ENCODE peak calls at places on chromosomes 1 and 21, in seven cellular contexts. One of them, this sample, is unnamed.

GRCh38 chr1:119081267-119081666 is 59.2 kb downstream of the WARS2 start:
- DNase-seq in A549: no peak
- DNase-seq in heart left ventricle: no peak
- DNase-seq in stomach: no peak
- DNase-seq in esophagus squamous epithelium: no peak
- DNase-seq in breast epithelium: no peak
- DNase-seq in body of pancreas: no peak
- DNase-seq in this sample: no peak

GRCh38 chr1:202750761-202751160 is 40.5 kb upstream of the SYT2 start:
- DNase-seq in A549: no peak
- DNase-seq in heart left ventricle: no peak
- DNase-seq in stomach: no peak
- DNase-seq in esophagus squamous epithelium: no peak
- DNase-seq in breast epithelium: no peak
- DNase-seq in body of pancreas: no peak
- DNase-seq in this sample: no peak

GRCh38 chr1:58592521-58593134 is 15.6 kb upstream of the TACSTD2 start:
- DNase-seq in A549: peak
- DNase-seq in heart left ventricle: peak
- DNase-seq in stomach: peak
- DNase-seq in esophagus squamous epithelium: no peak
- DNase-seq in breast epithelium: peak
- DNase-seq in body of pancreas: peak
- DNase-seq in this sample: peak

GRCh38 chr1:70429219-70429618 is 18.2 kb downstream of the CTH start:
- DNase-seq in A549: no peak
- DNase-seq in heart left ventricle: no peak
- DNase-seq in stomach: no peak
- DNase-seq in esophagus squamous epithelium: no peak
- DNase-seq in breast epithelium: no peak
- DNase-seq in body of pancreas: no peak
- DNase-seq in this sample: no peak

GRCh38 chr1:107267489-107267888 is 126.7 kb downstream of the NTNG1 start:
- DNase-seq in A549: no peak
- DNase-seq in heart left ventricle: no peak
- DNase-seq in stomach: no peak
- DNase-seq in esophagus squamous epithelium: no peak
- DNase-seq in breast epithelium: no peak
- DNase-seq in body of pancreas: no peak
- DNase-seq in this sample: no peak

GRCh38 chr1:185681034-185681633 is 53.1 kb upstream of the HMCN1 start:
- DNase-seq in A549: peak
- DNase-seq in heart left ventricle: no peak
- DNase-seq in stomach: no peak
- DNase-seq in esophagus squamous epithelium: no peak
- DNase-seq in breast epithelium: no peak
- DNase-seq in body of pancreas: peak
- DNase-seq in this sample: no peak

GRCh38 chr1:208433086-208433485 is 188.9 kb upstream of the PLXNA2 start:
- DNase-seq in A549: no peak
- DNase-seq in heart left ventricle: no peak
- DNase-seq in stomach: no peak
- DNase-seq in esophagus squamous epithelium: no peak
- DNase-seq in breast epithelium: no peak
- DNase-seq in body of pancreas: no peak
- DNase-seq in this sample: no peak

GRCh38 chr1:110214454-110215404 is 4.6 kb downstream of the KCNC4 start:
- DNase-seq in A549: no peak
- DNase-seq in heart left ventricle: no peak
- DNase-seq in stomach: peak
- DNase-seq in esophagus squamous epithelium: no peak
- DNase-seq in breast epithelium: no peak
- DNase-seq in body of pancreas: peak
- DNase-seq in this sample: no peak

GRCh38 chr1:61182049-61182448 is 99.7 kb downstream of the NFIA start:
- DNase-seq in A549: peak
- DNase-seq in heart left ventricle: no peak
- DNase-seq in stomach: no peak
- DNase-seq in esophagus squamous epithelium: no peak
- DNase-seq in breast epithelium: no peak
- DNase-seq in body of pancreas: no peak
- DNase-seq in this sample: no peak

GRCh38 chr1:186643600-186643999 is 36.6 kb downstream of the PTGS2 start:
- DNase-seq in A549: peak
- DNase-seq in heart left ventricle: no peak
- DNase-seq in stomach: no peak
- DNase-seq in esophagus squamous epithelium: no peak
- DNase-seq in breast epithelium: no peak
- DNase-seq in body of pancreas: no peak
- DNase-seq in this sample: no peak

GRCh38 chr1:78408830-78409229 is 81.9 kb upstream of the PTGFR start:
- DNase-seq in A549: no peak
- DNase-seq in heart left ventricle: no peak
- DNase-seq in stomach: no peak
- DNase-seq in esophagus squamous epithelium: no peak
- DNase-seq in breast epithelium: no peak
- DNase-seq in body of pancreas: no peak
- DNase-seq in this sample: no peak

GRCh38 chr21:32537569-32537881 is 47.8 kb downstream of the TCP10L start:
- DNase-seq in A549: no peak
- DNase-seq in heart left ventricle: no peak
- DNase-seq in stomach: no peak
- DNase-seq in esophagus squamous epithelium: no peak
- DNase-seq in breast epithelium: no peak
- DNase-seq in body of pancreas: peak
- DNase-seq in this sample: no peak

GRCh38 chr1:234324668-234325225 is 48.5 kb upstream of the COA6 start:
- DNase-seq in A549: no peak
- DNase-seq in heart left ventricle: no peak
- DNase-seq in stomach: no peak
- DNase-seq in esophagus squamous epithelium: no peak
- DNase-seq in breast epithelium: no peak
- DNase-seq in body of pancreas: no peak
- DNase-seq in this sample: no peak

GRCh38 chr1:6625579-6626149 is 996 bp downstream of the THAP3 start:
- DNase-seq in A549: peak
- DNase-seq in heart left ventricle: no peak
- DNase-seq in stomach: peak
- DNase-seq in esophagus squamous epithelium: no peak
- DNase-seq in breast epithelium: no peak
- DNase-seq in body of pancreas: peak
- DNase-seq in this sample: no peak

GRCh38 chr1:6630027-6630426 is 5.4 kb downstream of the THAP3 start:
- DNase-seq in A549: no peak
- DNase-seq in heart left ventricle: no peak
- DNase-seq in stomach: no peak
- DNase-seq in esophagus squamous epithelium: no peak
- DNase-seq in breast epithelium: no peak
- DNase-seq in body of pancreas: no peak
- DNase-seq in this sample: no peak

GRCh38 chr1:6627031-6627430 is 2.4 kb downstream of the THAP3 start:
- DNase-seq in A549: no peak
- DNase-seq in heart left ventricle: no peak
- DNase-seq in stomach: no peak
- DNase-seq in esophagus squamous epithelium: no peak
- DNase-seq in breast epithelium: no peak
- DNase-seq in body of pancreas: no peak
- DNase-seq in this sample: no peak

GRCh38 chr1:6628971-6629479 is 4.4 kb downstream of the THAP3 start:
- DNase-seq in A549: no peak
- DNase-seq in heart left ventricle: no peak
- DNase-seq in stomach: no peak
- DNase-seq in esophagus squamous epithelium: no peak
- DNase-seq in breast epithelium: no peak
- DNase-seq in body of pancreas: no peak
- DNase-seq in this sample: no peak

GRCh38 chr1:6627841-6628545 is 3.3 kb downstream of the THAP3 start:
- DNase-seq in A549: no peak
- DNase-seq in heart left ventricle: no peak
- DNase-seq in stomach: no peak
- DNase-seq in esophagus squamous epithelium: no peak
- DNase-seq in breast epithelium: no peak
- DNase-seq in body of pancreas: no peak
- DNase-seq in this sample: no peak
- TF ChIP-seq POLR2A in A549: no peak
- TF ChIP-seq POLR2A in heart left ventricle: no peak
- TF ChIP-seq POLR2A in stomach: no peak
- TF ChIP-seq POLR2A in esophagus squamous epithelium: no peak
- TF ChIP-seq POLR2A in breast epithelium: no peak
- TF ChIP-seq POLR2A in body of pancreas: no peak
- TF ChIP-seq POLR2A in this sample: no peak

GRCh38 chr1:201501812-201502510 is 5.0 kb downstream of the CSRP1 start:
- DNase-seq in A549: no peak
- DNase-seq in heart left ventricle: no peak
- DNase-seq in stomach: no peak
- DNase-seq in esophagus squamous epithelium: no peak
- DNase-seq in breast epithelium: peak
- DNase-seq in body of pancreas: peak
- DNase-seq in this sample: peak

GRCh38 chr1:201502511-201502857 is 4.4 kb downstream of the CSRP1 start:
- DNase-seq in A549: no peak
- DNase-seq in heart left ventricle: no peak
- DNase-seq in stomach: no peak
- DNase-seq in esophagus squamous epithelium: no peak
- DNase-seq in breast epithelium: peak
- DNase-seq in body of pancreas: no peak
- DNase-seq in this sample: no peak

GRCh38 chr1:201504799-201505504 is 2.0 kb downstream of the CSRP1 start:
- DNase-seq in A549: no peak
- DNase-seq in heart left ventricle: no peak
- DNase-seq in stomach: no peak
- DNase-seq in esophagus squamous epithelium: no peak
- DNase-seq in breast epithelium: no peak
- DNase-seq in body of pancreas: no peak
- DNase-seq in this sample: no peak

GRCh38 chr1:201504179-201504631 is 2.7 kb downstream of the CSRP1 start:
- DNase-seq in A549: no peak
- DNase-seq in heart left ventricle: no peak
- DNase-seq in stomach: no peak
- DNase-seq in esophagus squamous epithelium: no peak
- DNase-seq in breast epithelium: no peak
- DNase-seq in body of pancreas: no peak
- DNase-seq in this sample: no peak

DNA sequence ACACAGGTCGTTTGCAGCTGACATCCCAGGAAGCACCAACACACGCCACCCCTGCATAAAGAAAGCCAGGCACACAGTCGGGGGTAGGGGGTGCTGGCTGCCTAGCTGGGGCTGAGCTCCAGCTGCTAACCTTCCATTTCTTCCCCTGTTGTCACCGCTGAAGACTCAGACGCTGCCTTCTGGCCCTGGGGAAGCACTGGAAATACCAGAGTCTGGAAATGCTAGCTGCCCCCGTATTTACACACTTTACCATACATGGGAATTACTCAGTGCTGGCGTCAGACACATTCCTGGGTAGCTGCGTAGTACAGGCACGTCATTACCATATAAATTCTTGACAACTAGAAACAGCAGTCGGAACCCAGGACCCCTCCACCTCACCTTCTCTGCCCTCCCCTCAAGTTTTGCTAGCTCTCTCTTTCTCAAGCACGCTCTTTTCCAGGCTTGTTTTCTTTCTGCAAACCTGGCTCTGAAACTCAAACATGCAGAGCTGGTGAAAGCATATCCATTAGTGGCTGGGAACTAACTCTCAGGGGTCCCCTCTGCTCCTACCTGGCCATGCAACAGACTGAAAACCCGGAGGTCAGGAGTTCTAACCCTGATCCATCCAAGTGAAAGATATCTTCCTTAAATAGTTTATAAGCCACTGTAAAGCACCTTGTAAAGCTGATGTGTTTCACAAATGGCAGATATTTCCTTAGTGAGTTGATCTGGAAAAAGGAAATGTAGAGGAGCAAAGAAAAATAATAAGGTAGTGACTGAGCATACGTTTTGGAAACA is 3.3 kb downstream of the CSRP1 start:
- DNase-seq in A549: peak
- DNase-seq in heart left ventricle: no peak
- DNase-seq in stomach: peak
- DNase-seq in esophagus squamous epithelium: no peak
- DNase-seq in breast epithelium: peak
- DNase-seq in body of pancreas: peak
- DNase-seq in this sample: peak
- TF ChIP-seq POLR2A in A549: no peak
- TF ChIP-seq POLR2A in heart left ventricle: no peak
- TF ChIP-seq POLR2A in stomach: no peak
- TF ChIP-seq POLR2A in esophagus squamous epithelium: no peak
- TF ChIP-seq POLR2A in breast epithelium: peak
- TF ChIP-seq POLR2A in body of pancreas: peak
- TF ChIP-seq POLR2A in this sample: peak

GRCh38 chr1:1308756-1309524 is 543 bp downstream of the PUSL1 start:
- DNase-seq in A549: no peak
- DNase-seq in heart left ventricle: no peak
- DNase-seq in stomach: no peak
- DNase-seq in esophagus squamous epithelium: no peak
- DNase-seq in breast epithelium: no peak
- DNase-seq in body of pancreas: peak
- DNase-seq in this sample: no peak

GRCh38 chr1:1306661-1307260 is 969 bp downstream of the ACAP3 start:
- DNase-seq in A549: no peak
- DNase-seq in heart left ventricle: no peak
- DNase-seq in stomach: no peak
- DNase-seq in esophagus squamous epithelium: no peak
- DNase-seq in breast epithelium: no peak
- DNase-seq in body of pancreas: no peak
- DNase-seq in this sample: no peak

GRCh38 chr1:1307908-1308755 is at the start of the genes ACAP3 and PUSL1:
- DNase-seq in A549: peak
- DNase-seq in heart left ventricle: peak
- DNase-seq in stomach: peak
- DNase-seq in esophagus squamous epithelium: peak
- DNase-seq in breast epithelium: peak
- DNase-seq in body of pancreas: peak
- DNase-seq in this sample: peak

GRCh38 chr1:1306070-1306660 is 1.6 kb downstream of the ACAP3 start:
- DNase-seq in A549: no peak
- DNase-seq in heart left ventricle: no peak
- DNase-seq in stomach: no peak
- DNase-seq in esophagus squamous epithelium: no peak
- DNase-seq in breast epithelium: no peak
- DNase-seq in body of pancreas: no peak
- DNase-seq in this sample: no peak

GRCh38 chr1:1307261-1307907 is 346 bp downstream of the ACAP3 start:
- DNase-seq in A549: no peak
- DNase-seq in heart left ventricle: peak
- DNase-seq in stomach: no peak
- DNase-seq in esophagus squamous epithelium: no peak
- DNase-seq in breast epithelium: no peak
- DNase-seq in body of pancreas: peak
- DNase-seq in this sample: peak
- TF ChIP-seq POLR2A in A549: peak
- TF ChIP-seq POLR2A in heart left ventricle: no peak
- TF ChIP-seq POLR2A in stomach: no peak
- TF ChIP-seq POLR2A in esophagus squamous epithelium: no peak
- TF ChIP-seq POLR2A in breast epithelium: no peak
- TF ChIP-seq POLR2A in body of pancreas: no peak
- TF ChIP-seq POLR2A in this sample: peak

GRCh38 chr1:71593523-71593922 is 512.7 kb upstream of the ZRANB2 start:
- DNase-seq in A549: no peak
- DNase-seq in heart left ventricle: no peak
- DNase-seq in stomach: no peak
- DNase-seq in esophagus squamous epithelium: no peak
- DNase-seq in breast epithelium: no peak
- DNase-seq in body of pancreas: no peak
- DNase-seq in this sample: no peak
- TF ChIP-seq POLR2A in A549: no peak
- TF ChIP-seq POLR2A in heart left ventricle: no peak
- TF ChIP-seq POLR2A in stomach: no peak
- TF ChIP-seq POLR2A in esophagus squamous epithelium: no peak
- TF ChIP-seq POLR2A in breast epithelium: no peak
- TF ChIP-seq POLR2A in body of pancreas: no peak
- TF ChIP-seq POLR2A in this sample: no peak